ENCODE peak calls at places on chromosomes 11 and 22, in ten cellular contexts. E is GM23248; B is heart right ventricle; A is esophagus squamous epithelium; P is transverse colon; J is CD8-positive, alpha-beta memory T cell; V is tibial artery; G is uterus; S is neural progenitor cell; T is mesendoderm. Z is an unnamed sample.
A peak's percentile ranks its signal among the peaks of the same experiment; 100 is the strongest.

GRCh38 chr22:48644108-48644507 is 1183.6 kb downstream of the BRD1 start:
- DNase-seq in A (no peak), J (no peak), V (no peak), E (peak; percentile 44), G (no peak), P (no peak), S (no peak), T (peak; percentile 33), B (no peak), Z (no peak)

GRCh38 chr22:42994917-42995562 is 19.9 kb downstream of the PACSIN2 start:
- DNase-seq in S (no peak), V (peak; percentile 84), B (peak; percentile 34), G (peak; percentile 66), E (peak; percentile 95), A (no peak), J (no peak), T (no peak), P (peak; percentile 75), Z (no peak)

GRCh38 chr11:111941963-111942362 is 4.8 kb downstream of the DIXDC1 start:
- DNase-seq in V (no peak), E (peak; percentile 34), S (no peak), J (no peak), B (peak; percentile 62), T (no peak), A (no peak), G (no peak), P (no peak), Z (no peak)

GRCh38 chr11:614583-615452 is 932 bp downstream of the IRF7 start:
- DNase-seq in T (no peak), B (no peak), S (peak; percentile 16), G (no peak), V (peak; percentile 68), A (no peak), P (peak; percentile 61), E (peak; percentile 44), J (no peak), Z (no peak)

GRCh38 chr22:25623851-25624250 is 59.4 kb downstream of the GRK3 start:
- DNase-seq in J (no peak), P (no peak), A (no peak), G (no peak), T (no peak), E (no peak), V (no peak), B (no peak), S (no peak), Z (no peak)

GRCh38 chr11:75029836-75030631 is 41.3 kb downstream of the NEU3 start:
- DNase-seq in E (peak; percentile 34), J (no peak), T (no peak), A (no peak), V (no peak), G (no peak), B (no peak), S (no peak), P (no peak), Z (no peak)

GRCh38 chr11:7904910-7905309 is 26.2 kb downstream of the OR10A6 start:
- DNase-seq in P (no peak), T (peak; percentile 66), G (no peak), J (no peak), B (no peak), A (no peak), E (peak; percentile 75), V (no peak), S (peak; percentile 33), Z (no peak)

GRCh38 chr22:31218565-31219262 is 6.6 kb downstream of the LIMK2 start:
- DNase-seq in J (no peak), A (no peak), S (peak; percentile 62), G (no peak), E (no peak), V (no peak), B (no peak), P (no peak), T (no peak), Z (no peak)

GRCh38 chr11:44779736-44780520 is 53.2 kb downstream of the TSPAN18 start:
- DNase-seq in P (no peak), J (no peak), S (no peak), A (no peak), T (no peak), V (peak; percentile 31), B (no peak), E (no peak), G (peak; percentile 8), Z (peak; percentile 34)

GRCh38 chr11:8941341-8942103 is 1.3 kb downstream of the ASCL3 start:
- DNase-seq in J (no peak), E (no peak), P (no peak), S (no peak), V (no peak), B (no peak), A (no peak), G (no peak), T (no peak), Z (no peak)

GRCh38 chr11:8683115-8683807 is 669 bp downstream of the RPL27A start:
- DNase-seq in S (peak; percentile 45), A (no peak), B (no peak), V (no peak), P (no peak), E (peak; percentile 38), T (peak; percentile 45), G (no peak), J (peak; percentile 57), Z (no peak)

GRCh38 chr11:107741044-107741823 is 29.4 kb upstream of the SLN start:
- DNase-seq in E (peak; percentile 56), A (no peak), S (peak; percentile 46), V (no peak), T (peak; percentile 62), G (no peak), J (no peak), B (no peak), P (peak; percentile 13), Z (peak; percentile 43)

GRCh38 chr11:106679633-106680032 is 338.6 kb downstream of the GUCY1A2 start:
- DNase-seq in V (no peak), A (no peak), J (no peak), S (no peak), T (no peak), E (no peak), P (no peak), B (no peak), G (no peak), Z (no peak)

GRCh38 chr11:72758690-72759389 is 6.6 kb upstream of the ARAP1 start:
- DNase-seq in J (no peak), P (no peak), G (peak; percentile 81), B (peak; percentile 53), E (no peak), A (no peak), S (no peak), T (no peak), V (no peak), Z (no peak)

GRCh38 chr11:12540913-12541587 is 133.2 kb upstream of the TEAD1 start:
- DNase-seq in A (no peak), V (peak; percentile 69), J (no peak), P (no peak), T (peak; percentile 93), E (peak; percentile 96), G (peak; percentile 54), B (no peak), S (peak; percentile 26), Z (no peak)

GRCh38 chr11:82701847-82702520 is 31.7 kb downstream of the FAM181B start:
- DNase-seq in J (no peak), V (no peak), P (peak; percentile 11), T (peak; percentile 66), A (no peak), B (no peak), S (peak; percentile 74), E (peak; percentile 50), G (no peak), Z (peak; percentile 35)

GRCh38 chr22:32577591-32577990 is 103.0 kb downstream of the FBXO7 start:
- DNase-seq in S (no peak), E (no peak), P (no peak), J (no peak), T (no peak), G (no peak), B (no peak), V (no peak), A (no peak), Z (no peak)

GRCh38 chr11:1837171-1838076 is 1.4 kb upstream of the TNNI2 start:
- DNase-seq in P (peak; percentile 76), S (peak; percentile 93), B (peak; percentile 71), V (no peak), T (peak; percentile 63), E (peak; percentile 64), A (no peak), J (peak; percentile 92), G (peak; percentile 66), Z (peak; percentile 99)

GRCh38 chr11:65661599-65662246 is 993 bp downstream of the RELA start:
- DNase-seq in G (peak; percentile 28), S (no peak), P (no peak), J (no peak), E (no peak), T (no peak), V (no peak), B (no peak), A (no peak), Z (no peak)

GRCh38 chr11:66242085-66242765 is 26.2 kb upstream of the RAB1B start:
- DNase-seq in G (no peak), P (no peak), A (no peak), T (no peak), E (no peak), S (no peak), B (no peak), V (no peak), J (no peak), Z (no peak)

GRCh38 chr11:36478700-36479329 is 31.3 kb downstream of the TRAF6 start:
- DNase-seq in S (peak; percentile 75), V (no peak), A (no peak), B (peak; percentile 62), P (peak; percentile 30), J (no peak), E (peak; percentile 76), G (peak; percentile 28), T (peak; percentile 64), Z (peak; percentile 39)

GRCh38 chr11:117199061-117199915 is at the start of gene TAGLN:
- DNase-seq in T (peak; percentile 99), A (no peak), G (peak; percentile 97), V (peak; percentile 98), P (peak; percentile 76), E (peak; percentile 93), S (peak; percentile 84), J (no peak), B (peak; percentile 80), Z (peak; percentile 94)
- H3K4me3 ChIP-seq in T (peak within 1 kb of the TSS; percentile 32), A (peak within 1 kb of the TSS; percentile 50), G (peak within 1 kb of the TSS; percentile 58), V (peak within 1 kb of the TSS; percentile 96), P (peak within 1 kb of the TSS; percentile 47), E (peak within 1 kb of the TSS; percentile 87), S (peak within 1 kb of the TSS; percentile 42), J (no peak within 1 kb of the TSS), B (peak within 1 kb of the TSS; percentile 60), Z (peak within 1 kb of the TSS; percentile 51)

GRCh38 chr11:77372736-77373135 is 71.2 kb upstream of the GDPD4 start:
- DNase-seq in A (no peak), S (no peak), J (no peak), T (no peak), E (no peak), V (no peak), G (no peak), B (no peak), P (no peak), Z (no peak)
- H3K36me3 ChIP-seq in A (no peaks in the 10 kb centered on the region), S (no peaks in the 10 kb centered on the region), J (peaks cover 5% of the 10 kb centered on the region), T (no peaks in the 10 kb centered on the region), E (no peaks in the 10 kb centered on the region), V (peaks cover 7% of the 10 kb centered on the region), G (no peaks in the 10 kb centered on the region), B (peaks cover 26% of the 10 kb centered on the region), P (peaks cover 4% of the 10 kb centered on the region), Z (peaks cover 21% of the 10 kb centered on the region)

GRCh38 chr22:20560716-20561115 is 53.3 kb downstream of the MED15 start:
- DNase-seq in E (no peak), G (no peak), P (no peak), A (no peak), B (no peak), S (no peak), T (no peak), V (no peak), J (no peak), Z (no peak)
- H3K4me3 ChIP-seq in E (no peak overlapping the region), G (no peak overlapping the region), P (no peak overlapping the region), A (no peak overlapping the region), B (no peak overlapping the region), S (no peak overlapping the region), T (no peak overlapping the region), V (no peak overlapping the region), J (no peak overlapping the region), Z (no peak overlapping the region)

GRCh38 chr11:68312117-68312779 is at the start of gene LRP5:
- DNase-seq in P (peak; percentile 59), J (peak; percentile 40), G (no peak), A (no peak), B (no peak), E (peak; percentile 65), T (no peak), S (peak; percentile 73), V (no peak), Z (peak; percentile 88)
- H3K36me3 ChIP-seq in P (no peaks in the 10 kb centered on the region), J (no peaks in the 10 kb centered on the region), G (no peaks in the 10 kb centered on the region), A (no peaks in the 10 kb centered on the region), B (no peaks in the 10 kb centered on the region), E (no peaks in the 10 kb centered on the region), T (no peaks in the 10 kb centered on the region), S (no peaks in the 10 kb centered on the region), V (no peaks in the 10 kb centered on the region), Z (no peaks in the 10 kb centered on the region)

Z was measured in H7.